ENCODE peak calls at places on chromosome 9, in five cellular contexts. One of them, this sample, is unnamed.

GRCh38 chr9:125510980-125511379 is 196.0 kb downstream of the MAPKAP1 start:
- DNase-seq in HepG2: no peak
- DNase-seq in AG09309: no peak
- DNase-seq in heart left ventricle: no peak
- DNase-seq in HCT116: no peak
- DNase-seq in this sample: no peak

GRCh38 chr9:126692759-126693427 is 79.2 kb downstream of the LMX1B start:
- DNase-seq in HepG2: no peak
- DNase-seq in AG09309: no peak
- DNase-seq in heart left ventricle: no peak
- DNase-seq in HCT116: no peak
- DNase-seq in this sample: no peak

GRCh38 chr9:113568481-113569321 is 105.2 kb downstream of the RGS3 start:
- DNase-seq in HepG2: no peak
- DNase-seq in AG09309: no peak
- DNase-seq in heart left ventricle: no peak
- DNase-seq in HCT116: no peak
- DNase-seq in this sample: no peak

GRCh38 chr9:33686942-33687341 is 108.4 kb upstream of the PRSS3 start:
- DNase-seq in HepG2: no peak
- DNase-seq in AG09309: no peak
- DNase-seq in heart left ventricle: no peak
- DNase-seq in HCT116: no peak
- DNase-seq in this sample: no peak

GRCh38 chr9:120312031-120312430 is 267.9 kb downstream of the CDK5RAP2 start:
- DNase-seq in HepG2: no peak
- DNase-seq in AG09309: no peak
- DNase-seq in heart left ventricle: no peak
- DNase-seq in HCT116: no peak
- DNase-seq in this sample: no peak

GRCh38 chr9:69295872-69296562 is 29.0 kb upstream of the ENTREP1 start:
- DNase-seq in HepG2: no peak
- DNase-seq in AG09309: no peak
- DNase-seq in heart left ventricle: peak
- DNase-seq in HCT116: no peak
- DNase-seq in this sample: no peak

GRCh38 chr9:129270903-129271431 is 92.9 kb upstream of the IER5L start:
- DNase-seq in HepG2: no peak
- DNase-seq in AG09309: peak
- DNase-seq in heart left ventricle: no peak
- DNase-seq in HCT116: no peak
- DNase-seq in this sample: no peak

GRCh38 chr9:106066937-106067545 is 372.7 kb downstream of the TMEM38B start:
- DNase-seq in HepG2: no peak
- DNase-seq in AG09309: no peak
- DNase-seq in heart left ventricle: no peak
- DNase-seq in HCT116: no peak
- DNase-seq in this sample: no peak

GRCh38 chr9:14515049-14515448 is 178.2 kb downstream of the ZDHHC21 start:
- DNase-seq in HepG2: no peak
- DNase-seq in AG09309: no peak
- DNase-seq in heart left ventricle: no peak
- DNase-seq in HCT116: no peak
- DNase-seq in this sample: no peak

GRCh38 chr9:69655065-69655464 is 17.1 kb downstream of the APBA1 start:
- DNase-seq in HepG2: no peak
- DNase-seq in AG09309: no peak
- DNase-seq in heart left ventricle: no peak
- DNase-seq in HCT116: no peak
- DNase-seq in this sample: no peak

GRCh38 chr9:132622144-132622543 is 39.7 kb downstream of the BARHL1 start:
- DNase-seq in HepG2: no peak
- DNase-seq in AG09309: no peak
- DNase-seq in heart left ventricle: no peak
- DNase-seq in HCT116: no peak
- DNase-seq in this sample: peak

GRCh38 chr9:19409406-19410194 is 791 bp downstream of the ACER2 start:
- DNase-seq in HepG2: peak
- DNase-seq in AG09309: no peak
- DNase-seq in heart left ventricle: peak
- DNase-seq in HCT116: peak
- DNase-seq in this sample: no peak

GRCh38 chr9:105887679-105888078 is 193.3 kb downstream of the TMEM38B start:
- DNase-seq in HepG2: no peak
- DNase-seq in AG09309: no peak
- DNase-seq in heart left ventricle: no peak
- DNase-seq in HCT116: no peak
- DNase-seq in this sample: no peak

GRCh38 chr9:93062364-93062763 is 3.9 kb downstream of the SUSD3 start:
- DNase-seq in HepG2: no peak
- DNase-seq in AG09309: no peak
- DNase-seq in heart left ventricle: no peak
- DNase-seq in HCT116: no peak
- DNase-seq in this sample: peak

GRCh38 chr9:86340356-86341006 is 13.7 kb downstream of the TUT7 start:
- DNase-seq in HepG2: no peak
- DNase-seq in AG09309: no peak
- DNase-seq in heart left ventricle: no peak
- DNase-seq in HCT116: no peak
- DNase-seq in this sample: no peak

GRCh38 chr9:20701058-20701457 is 17.0 kb downstream of the FOCAD start:
- DNase-seq in HepG2: no peak
- DNase-seq in AG09309: no peak
- DNase-seq in heart left ventricle: no peak
- DNase-seq in HCT116: no peak
- DNase-seq in this sample: no peak

GRCh38 chr9:136083558-136084190 is 11.4 kb downstream of the NACC2 start:
- DNase-seq in HepG2: no peak
- DNase-seq in AG09309: no peak
- DNase-seq in heart left ventricle: no peak
- DNase-seq in HCT116: no peak
- DNase-seq in this sample: no peak

GRCh38 chr9:94079236-94079635 is 5.0 kb upstream of the PTPDC1 start:
- DNase-seq in HepG2: no peak
- DNase-seq in AG09309: no peak
- DNase-seq in heart left ventricle: no peak
- DNase-seq in HCT116: no peak
- DNase-seq in this sample: no peak

GRCh38 chr9:93079371-93079770 is 16.6 kb upstream of the CARD19 start:
- DNase-seq in HepG2: no peak
- DNase-seq in AG09309: no peak
- DNase-seq in heart left ventricle: no peak
- DNase-seq in HCT116: no peak
- DNase-seq in this sample: no peak

GRCh38 chr9:92696619-92697018 is 26.7 kb upstream of the IPPK start:
- DNase-seq in HepG2: no peak
- DNase-seq in AG09309: no peak
- DNase-seq in heart left ventricle: no peak
- DNase-seq in HCT116: no peak
- DNase-seq in this sample: no peak

GRCh38 chr9:10843151-10843550 is 230.3 kb upstream of the PTPRD start:
- DNase-seq in HepG2: no peak
- DNase-seq in AG09309: no peak
- DNase-seq in heart left ventricle: no peak
- DNase-seq in HCT116: no peak
- DNase-seq in this sample: no peak

GRCh38 chr9:2725126-2725525 is 7.8 kb downstream of the KCNV2 start:
- DNase-seq in HepG2: no peak
- DNase-seq in AG09309: no peak
- DNase-seq in heart left ventricle: no peak
- DNase-seq in HCT116: no peak
- DNase-seq in this sample: no peak

GRCh38 chr9:135329571-135330306 is 149.8 kb upstream of the PPP1R26 start:
- DNase-seq in HepG2: no peak
- DNase-seq in AG09309: no peak
- DNase-seq in heart left ventricle: no peak
- DNase-seq in HCT116: no peak
- DNase-seq in this sample: no peak

GRCh38 chr9:34127035-34127948 is 794 bp upstream of the DCAF12 start:
- DNase-seq in HepG2: no peak
- DNase-seq in AG09309: no peak
- DNase-seq in heart left ventricle: no peak
- DNase-seq in HCT116: no peak
- DNase-seq in this sample: no peak

GRCh38 chr9:31597977-31598376 is 786.5 kb upstream of the ACO1 start:
- DNase-seq in HepG2: peak
- DNase-seq in AG09309: no peak
- DNase-seq in heart left ventricle: no peak
- DNase-seq in HCT116: peak
- DNase-seq in this sample: no peak

GRCh38 chr9:7802666-7803065 is 3.1 kb upstream of the DMAC1 start:
- DNase-seq in HepG2: no peak
- DNase-seq in AG09309: no peak
- DNase-seq in heart left ventricle: no peak
- DNase-seq in HCT116: no peak
- DNase-seq in this sample: no peak

GRCh38 chr9:134681061-134681661 is 39.6 kb downstream of the COL5A1 start:
- DNase-seq in HepG2: no peak
- DNase-seq in AG09309: no peak
- DNase-seq in heart left ventricle: no peak
- DNase-seq in HCT116: no peak
- DNase-seq in this sample: no peak

GRCh38 chr9:94741856-94742255 is 15.4 kb downstream of the AOPEP start:
- DNase-seq in HepG2: no peak
- DNase-seq in AG09309: no peak
- DNase-seq in heart left ventricle: no peak
- DNase-seq in HCT116: no peak
- DNase-seq in this sample: no peak

GRCh38 chr9:6641073-6641455 is 4.5 kb downstream of the GLDC start:
- DNase-seq in HepG2: no peak
- DNase-seq in AG09309: no peak
- DNase-seq in heart left ventricle: no peak
- DNase-seq in HCT116: no peak
- DNase-seq in this sample: no peak

GRCh38 chr9:99000480-99001395 is 57.0 kb downstream of the COL15A1 start:
- DNase-seq in HepG2: peak
- DNase-seq in AG09309: no peak
- DNase-seq in heart left ventricle: no peak
- DNase-seq in HCT116: peak
- DNase-seq in this sample: peak

GRCh38 chr9:129761293-129761900 is 8.6 kb upstream of the PTGES start:
- DNase-seq in HepG2: no peak
- DNase-seq in AG09309: peak
- DNase-seq in heart left ventricle: peak
- DNase-seq in HCT116: no peak
- DNase-seq in this sample: no peak

GRCh38 chr9:116550728-116551436 is 136.2 kb upstream of the TRIM32 start:
- DNase-seq in HepG2: no peak
- DNase-seq in AG09309: no peak
- DNase-seq in heart left ventricle: no peak
- DNase-seq in HCT116: no peak
- DNase-seq in this sample: no peak
- TF ChIP-seq CTCF in HepG2: no peak
- TF ChIP-seq CTCF in AG09309: no peak
- TF ChIP-seq CTCF in heart left ventricle: no peak
- TF ChIP-seq CTCF in HCT116: no peak
- TF ChIP-seq CTCF in this sample: no peak

DNA sequence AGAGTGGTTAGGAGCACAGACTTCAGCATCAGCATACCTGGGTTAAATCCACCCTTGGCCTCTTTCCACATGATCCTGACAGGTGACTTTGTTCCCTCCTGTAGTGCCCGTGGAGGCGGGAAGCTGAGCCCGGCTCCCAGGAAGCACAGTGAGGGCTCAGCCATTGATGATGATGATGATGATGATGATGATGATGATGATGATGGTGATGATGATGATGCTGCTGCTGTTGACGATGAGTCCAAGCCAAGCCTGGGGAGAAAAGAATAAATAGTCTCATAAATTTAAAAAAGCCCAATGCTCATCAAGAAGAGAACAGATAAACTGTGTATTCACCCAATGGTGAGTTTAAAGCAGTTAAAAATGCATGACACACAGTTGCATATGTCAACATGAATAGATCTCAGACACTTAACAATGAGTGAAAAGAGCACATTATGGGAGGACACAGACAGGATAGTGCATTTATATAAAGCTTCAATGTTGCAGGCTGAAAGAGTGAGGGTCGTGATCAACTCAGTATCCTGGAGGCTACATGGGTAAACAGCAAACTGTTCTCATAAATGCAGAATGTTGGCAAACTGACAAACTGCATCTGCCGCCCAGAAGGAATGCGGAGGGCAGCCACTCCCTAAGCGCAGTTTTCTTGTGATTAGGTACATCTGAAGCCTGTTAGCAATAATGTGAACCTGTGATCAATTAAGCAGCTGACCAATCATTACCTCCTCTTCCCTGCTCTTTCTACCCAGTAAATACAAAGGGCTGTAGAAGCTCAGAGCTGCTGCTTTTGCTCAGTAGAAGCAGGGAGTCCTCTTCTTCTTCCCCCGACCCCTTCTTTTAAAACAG is 11.7 kb upstream of the CFAP157 start:
- DNase-seq in HepG2: no peak
- DNase-seq in AG09309: peak
- DNase-seq in heart left ventricle: no peak
- DNase-seq in HCT116: no peak
- DNase-seq in this sample: no peak
- TF ChIP-seq CTCF in HepG2: no peak
- TF ChIP-seq CTCF in AG09309: no peak
- TF ChIP-seq CTCF in heart left ventricle: no peak
- TF ChIP-seq CTCF in HCT116: no peak
- TF ChIP-seq CTCF in this sample: no peak

GRCh38 chr9:109560470-109561132 is 62.5 kb upstream of the PTPN3 start:
- DNase-seq in HepG2: peak
- DNase-seq in AG09309: no peak
- DNase-seq in heart left ventricle: peak
- DNase-seq in HCT116: peak
- DNase-seq in this sample: peak
- TF ChIP-seq CTCF in HepG2: peak
- TF ChIP-seq CTCF in AG09309: no peak
- TF ChIP-seq CTCF in heart left ventricle: no peak
- TF ChIP-seq CTCF in HCT116: peak
- TF ChIP-seq CTCF in this sample: no peak

DNA sequence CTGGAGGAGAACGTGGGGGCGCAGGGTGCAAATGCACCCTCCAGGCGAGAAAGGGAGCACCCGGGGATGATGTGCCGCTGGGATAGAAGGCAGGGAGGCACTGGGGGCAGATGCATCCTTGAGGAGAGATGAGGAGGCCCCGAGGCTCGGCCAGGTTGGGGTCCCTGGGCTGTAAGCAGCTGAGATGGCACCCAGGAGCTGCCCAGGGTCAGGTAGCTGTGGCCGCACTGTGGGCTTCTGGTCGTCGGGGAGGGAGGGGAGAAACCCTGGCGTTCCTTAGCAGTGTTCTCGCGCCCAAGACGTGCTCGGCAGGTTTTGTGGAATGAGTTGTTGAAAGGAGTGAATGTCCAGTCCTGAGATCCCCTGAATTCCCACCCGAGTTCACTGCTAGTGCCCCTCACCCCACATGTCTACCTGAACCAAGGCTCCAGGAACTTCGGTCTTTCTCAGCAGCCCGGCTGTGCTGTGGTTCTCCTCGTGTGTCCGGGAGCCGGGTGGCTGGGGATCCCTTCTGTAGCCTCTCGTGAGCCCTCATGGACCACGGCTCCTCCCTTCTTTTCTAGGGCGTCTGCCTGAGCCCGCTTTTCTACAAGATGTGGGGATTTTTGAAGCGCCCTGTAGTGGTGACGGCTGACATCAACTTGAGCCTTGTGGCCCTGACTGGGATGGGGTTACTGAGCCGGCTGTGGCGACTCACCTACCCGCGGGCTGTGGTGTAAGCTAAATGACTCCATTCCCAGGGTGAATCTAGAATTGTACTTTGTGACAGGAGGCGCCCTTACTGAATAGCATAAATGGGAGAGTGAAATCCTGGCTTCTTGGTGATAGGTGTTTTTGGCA is 1.1 kb downstream of the POMT1 start:
- DNase-seq in HepG2: peak
- DNase-seq in AG09309: no peak
- DNase-seq in heart left ventricle: no peak
- DNase-seq in HCT116: no peak
- DNase-seq in this sample: no peak
- TF ChIP-seq CTCF in HepG2: peak
- TF ChIP-seq CTCF in AG09309: no peak
- TF ChIP-seq CTCF in heart left ventricle: no peak
- TF ChIP-seq CTCF in HCT116: no peak
- TF ChIP-seq CTCF in this sample: no peak

This sample was measured in glutamatergic neuron.